ENCODE peak calls at places on chromosome 6, in six cellular contexts. O is GM23248, W is psoas muscle, Z is PC-9, D is lower lobe of right lung, C is body of pancreas. A is an unnamed sample.

GRCh38 chr6:29626948-29627761 is 5.8 kb downstream of the GABBR1 start:
- DNase-seq in D (no peak), Z (no peak), O (peak), W (no peak), C (no peak), A (no peak)

GRCh38 chr6:49813248-49813647 is 26.2 kb upstream of the PGK2 start:
- DNase-seq in Z (no peak), W (no peak), C (no peak), O (no peak), D (no peak), A (no peak)

GRCh38 chr6:130675072-130675471 is 152.1 kb upstream of the SMLR1 start:
- DNase-seq in Z (no peak), C (no peak), O (peak), D (no peak), W (no peak), A (no peak)

GRCh38 chr6:81950877-81951276 is 198.4 kb upstream of the TENT5A start:
- DNase-seq in O (peak), Z (no peak), D (no peak), C (no peak), W (no peak), A (no peak)

GRCh38 chr6:152746172-152746553 is 4.4 kb upstream of the VIP start:
- DNase-seq in W (no peak), O (peak), Z (no peak), C (no peak), D (no peak), A (no peak)

GRCh38 chr6:89501239-89501638 is 68.3 kb downstream of the ANKRD6 start:
- DNase-seq in C (no peak), O (no peak), Z (no peak), W (no peak), D (no peak), A (no peak)

GRCh38 chr6:148335582-148335981 is 7.1 kb upstream of the SASH1 start:
- DNase-seq in D (no peak), O (peak), C (no peak), Z (peak), W (no peak), A (no peak)

GRCh38 chr6:33628401-33628964 is 7.4 kb downstream of the ITPR3 start:
- DNase-seq in D (no peak), C (no peak), Z (no peak), O (peak), W (no peak), A (no peak)

GRCh38 chr6:68615965-68616364 is 19.1 kb upstream of the ADGRB3 start:
- DNase-seq in D (no peak), W (no peak), C (no peak), O (no peak), Z (no peak), A (no peak)

GRCh38 chr6:105992315-105992961 is 93.7 kb upstream of the PRDM1 start:
- DNase-seq in O (peak), Z (peak), W (peak), D (peak), C (peak), A (peak)

GRCh38 chr6:90691823-90692222 is 105.0 kb upstream of the MAP3K7 start:
- DNase-seq in D (no peak), C (no peak), W (no peak), O (no peak), Z (no peak), A (no peak)

GRCh38 chr6:39128106-39128505 is 13.1 kb upstream of the SAYSD1 start:
- DNase-seq in Z (no peak), O (peak), W (no peak), D (no peak), C (no peak), A (no peak)

GRCh38 chr6:151004415-151005024 is 139.0 kb downstream of the MTHFD1L start:
- DNase-seq in D (no peak), O (peak), C (no peak), Z (peak), W (no peak), A (no peak)

GRCh38 chr6:138970856-138971425 is 17.1 kb downstream of the REPS1 start:
- DNase-seq in C (no peak), Z (no peak), O (peak), D (no peak), W (no peak), A (no peak)

GRCh38 chr6:119226089-119226488 is 123.5 kb downstream of the MAN1A1 start:
- DNase-seq in O (no peak), C (no peak), Z (no peak), D (no peak), W (no peak), A (no peak)

DNA sequence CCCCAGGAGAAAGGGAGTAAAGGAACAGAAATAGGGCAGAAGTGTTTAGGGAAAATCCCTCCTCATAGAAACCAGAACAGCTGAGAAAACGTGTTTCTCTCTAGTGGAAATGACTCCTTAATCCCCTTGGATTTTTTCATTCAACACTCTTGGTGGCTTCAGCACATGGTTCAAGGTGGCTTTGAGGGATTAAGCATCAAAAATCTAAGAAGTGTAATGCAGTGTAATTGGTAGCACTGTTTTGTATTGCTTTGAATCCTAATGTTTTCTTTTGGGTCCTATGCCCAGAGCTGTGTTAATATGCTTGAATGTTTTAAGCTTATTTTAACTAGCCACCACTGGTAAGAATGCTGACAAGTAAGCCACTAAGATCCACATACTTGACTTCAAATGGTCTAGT is 220.5 kb downstream of the OGFRL1 start:
- DNase-seq in Z (no peak), C (no peak), D (no peak), W (no peak), O (no peak), A (no peak)
- H3K27ac ChIP-seq in Z (no peak), C (no peak), D (no peak), W (no peak), O (no peak), A (peak)

GRCh38 chr6:35801148-35801547 is 4.0 kb upstream of the LHFPL5 start:
- DNase-seq in C (no peak), O (no peak), D (no peak), Z (no peak), W (no peak), A (no peak)

GRCh38 chr6:35795453-35796071 is 1.6 kb downstream of the CLPS start:
- DNase-seq in D (no peak), Z (no peak), O (no peak), C (peak), W (no peak), A (no peak)

GRCh38 chr6:35796236-35796635 is 887 bp downstream of the CLPS start:
- DNase-seq in C (no peak), D (no peak), O (no peak), Z (no peak), W (no peak), A (no peak)

GRCh38 chr6:35798706-35799105 is 1.6 kb upstream of the CLPS start:
- DNase-seq in O (no peak), C (peak), Z (no peak), W (no peak), D (no peak), A (no peak)

GRCh38 chr6:35797837-35798526 is 859 bp upstream of the CLPS start:
- DNase-seq in W (no peak), O (no peak), D (no peak), Z (no peak), C (peak), A (no peak)
- H3K27ac ChIP-seq in W (no peak), O (no peak), D (no peak), Z (no peak), C (peak), A (no peak)

DNA sequence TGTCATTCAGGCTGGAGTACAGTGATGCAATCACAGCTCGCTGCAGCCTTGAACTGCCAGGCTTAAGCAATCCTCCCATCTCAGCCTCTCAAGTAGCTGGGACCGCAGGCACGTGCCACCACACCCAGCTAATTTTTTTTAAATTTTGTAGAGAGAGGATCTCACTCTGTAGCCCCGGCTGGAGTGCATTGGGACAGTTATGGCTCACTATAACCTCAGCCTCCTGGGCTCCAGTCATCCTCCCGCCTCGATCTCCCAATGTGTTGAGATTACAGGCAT is 86.5 kb downstream of the SERAC1 start:
- DNase-seq in O (no peak), W (no peak), Z (no peak), C (no peak), D (peak), A (no peak)
- H3K27ac ChIP-seq in O (no peak), W (no peak), Z (no peak), C (no peak), D (no peak), A (no peak)

GRCh38 chr6:6998194-6998569 is 109.6 kb upstream of the RREB1 start:
- DNase-seq in D (no peak), W (peak), O (peak), Z (no peak), C (no peak), A (no peak)
- H3K27ac ChIP-seq in D (no peak), W (peak), O (no peak), Z (no peak), C (no peak), A (no peak)

GRCh38 chr6:75941509-75941908 is 131.0 kb downstream of the IMPG1 start:
- DNase-seq in D (no peak), Z (no peak), O (no peak), C (no peak), W (no peak), A (no peak)

GRCh38 chr6:75940558-75940957 is 131.9 kb downstream of the IMPG1 start:
- DNase-seq in Z (no peak), C (no peak), O (no peak), D (no peak), W (no peak), A (no peak)

GRCh38 chr6:75947935-75948334 is 124.5 kb downstream of the IMPG1 start:
- DNase-seq in D (no peak), C (no peak), W (no peak), Z (no peak), O (no peak), A (no peak)

GRCh38 chr6:75943381-75943780 is 129.1 kb downstream of the IMPG1 start:
- DNase-seq in W (no peak), D (no peak), Z (no peak), O (no peak), C (no peak), A (no peak)

GRCh38 chr6:75946146-75946831 is 126.2 kb downstream of the IMPG1 start:
- DNase-seq in O (no peak), C (no peak), Z (no peak), D (no peak), W (no peak), A (no peak)
- H3K27ac ChIP-seq in O (no peak), C (peak), Z (no peak), D (no peak), W (no peak), A (no peak)

GRCh38 chr6:137870286-137870685 is 3.2 kb downstream of the TNFAIP3 start:
- DNase-seq in O (no peak), D (no peak), W (no peak), C (no peak), Z (no peak), A (no peak)

GRCh38 chr6:137870744-137871247 is 3.7 kb downstream of the TNFAIP3 start:
- DNase-seq in Z (no peak), W (no peak), O (no peak), C (no peak), D (no peak), A (no peak)

GRCh38 chr6:137868721-137869631 is 1.9 kb downstream of the TNFAIP3 start:
- DNase-seq in Z (no peak), C (no peak), W (no peak), O (no peak), D (no peak), A (no peak)

GRCh38 chr6:137871299-137871698 is 4.2 kb downstream of the TNFAIP3 start:
- DNase-seq in D (no peak), W (no peak), O (no peak), C (no peak), Z (no peak), A (no peak)

GRCh38 chr6:137869781-137870180 is 2.7 kb downstream of the TNFAIP3 start:
- DNase-seq in C (no peak), W (no peak), O (no peak), Z (no peak), D (no peak), A (no peak)
- H3K27ac ChIP-seq in C (no peak), W (no peak), O (no peak), Z (no peak), D (peak), A (no peak)

GRCh38 chr6:35091353-35092083 is 49.6 kb downstream of the TCP11 start:
- DNase-seq in Z (no peak), O (peak), C (no peak), D (no peak), W (no peak), A (no peak)
- H3K27ac ChIP-seq in Z (no peak), O (peak), C (no peak), D (no peak), W (peak), A (peak)

A was measured in upper lobe of right lung.